ENCODE peak calls at places on chromosomes 1 and 21, in six cellular contexts. One of them, this sample, is unnamed.

GRCh38 chr1:156544592-156545102 is 27.7 kb downstream of the IQGAP3 start:
- DNase-seq in mesenchymal stem cell: no peak
- DNase-seq in IMR-90: no peak
- DNase-seq in neuronal stem cell: no peak
- DNase-seq in H9: no peak
- DNase-seq in H1: no peak
- DNase-seq in this sample: no peak

GRCh38 chr1:201603613-201604232 is 64.8 kb downstream of the NAV1 start:
- DNase-seq in mesenchymal stem cell: peak; percentile 85
- DNase-seq in IMR-90: peak; percentile 82
- DNase-seq in neuronal stem cell: no peak
- DNase-seq in H9: no peak
- DNase-seq in H1: no peak
- DNase-seq in this sample: no peak

GRCh38 chr1:23123528-23123927 is 45.1 kb downstream of the LUZP1 start:
- DNase-seq in mesenchymal stem cell: no peak
- DNase-seq in IMR-90: no peak
- DNase-seq in neuronal stem cell: no peak
- DNase-seq in H9: no peak
- DNase-seq in H1: no peak
- DNase-seq in this sample: no peak

GRCh38 chr21:29547998-29548397 is 249.3 kb downstream of the BACH1 start:
- DNase-seq in mesenchymal stem cell: no peak
- DNase-seq in IMR-90: no peak
- DNase-seq in neuronal stem cell: no peak
- DNase-seq in H9: no peak
- DNase-seq in H1: no peak
- DNase-seq in this sample: no peak

GRCh38 chr21:42063206-42063577 is 7.9 kb upstream of the UMODL1 start:
- DNase-seq in mesenchymal stem cell: no peak
- DNase-seq in IMR-90: no peak
- DNase-seq in neuronal stem cell: no peak
- DNase-seq in H9: no peak
- DNase-seq in H1: no peak
- DNase-seq in this sample: no peak

GRCh38 chr1:17122449-17123194 is 3.4 kb upstream of the PADI2 start:
- DNase-seq in mesenchymal stem cell: peak; percentile 76
- DNase-seq in IMR-90: peak; percentile 81
- DNase-seq in neuronal stem cell: no peak
- DNase-seq in H9: no peak
- DNase-seq in H1: no peak
- DNase-seq in this sample: no peak

GRCh38 chr1:93349231-93350135 is 3.8 kb downstream of the DR1 start:
- DNase-seq in mesenchymal stem cell: peak; percentile 42
- DNase-seq in IMR-90: no peak
- DNase-seq in neuronal stem cell: no peak
- DNase-seq in H9: no peak
- DNase-seq in H1: no peak
- DNase-seq in this sample: peak; percentile 38

GRCh38 chr1:156471496-156472490 is 28.8 kb downstream of the MEF2D start:
- DNase-seq in mesenchymal stem cell: no peak
- DNase-seq in IMR-90: no peak
- DNase-seq in neuronal stem cell: no peak
- DNase-seq in H9: no peak
- DNase-seq in H1: no peak
- DNase-seq in this sample: no peak

GRCh38 chr1:200240655-200241054 is 169.2 kb downstream of the ZNF281 start:
- DNase-seq in mesenchymal stem cell: peak; percentile 78
- DNase-seq in IMR-90: peak; percentile 47
- DNase-seq in neuronal stem cell: no peak
- DNase-seq in H9: no peak
- DNase-seq in H1: no peak
- DNase-seq in this sample: no peak

GRCh38 chr1:39650431-39650830 is 11.0 kb upstream of the HEYL start:
- DNase-seq in mesenchymal stem cell: no peak
- DNase-seq in IMR-90: no peak
- DNase-seq in neuronal stem cell: no peak
- DNase-seq in H9: no peak
- DNase-seq in H1: no peak
- DNase-seq in this sample: no peak

GRCh38 chr1:39695011-39695410 is 3.8 kb upstream of the HPCAL4 start:
- DNase-seq in mesenchymal stem cell: peak; percentile 33
- DNase-seq in IMR-90: peak; percentile 25
- DNase-seq in neuronal stem cell: no peak
- DNase-seq in H9: no peak
- DNase-seq in H1: no peak
- DNase-seq in this sample: no peak

GRCh38 chr1:46673749-46674182 is 2.1 kb downstream of the TEX38 start:
- DNase-seq in mesenchymal stem cell: peak; percentile 66
- DNase-seq in IMR-90: peak; percentile 76
- DNase-seq in neuronal stem cell: no peak
- DNase-seq in H9: no peak
- DNase-seq in H1: no peak
- DNase-seq in this sample: peak; percentile 83

GRCh38 chr1:214552174-214552608 is 789 bp upstream of the PTPN14 start:
- DNase-seq in mesenchymal stem cell: peak; percentile 75
- DNase-seq in IMR-90: peak; percentile 64
- DNase-seq in neuronal stem cell: peak; percentile 47
- DNase-seq in H9: peak; percentile 87
- DNase-seq in H1: peak; percentile 67
- DNase-seq in this sample: peak; percentile 98
- H2BK5ac ChIP-seq in mesenchymal stem cell: peak overlapping the region; percentile 98
- H2BK5ac ChIP-seq in IMR-90: peak overlapping the region; percentile 92
- H2BK5ac ChIP-seq in neuronal stem cell: peak overlapping the region; percentile 58
- H2BK5ac ChIP-seq in H9: peak overlapping the region; percentile 98
- H2BK5ac ChIP-seq in H1: peak overlapping the region; percentile 90
- H2BK5ac ChIP-seq in this sample: peak overlapping the region; percentile 100

GRCh38 chr1:160080381-160081100 is 797 bp upstream of the KCNJ9 start:
- DNase-seq in mesenchymal stem cell: no peak
- DNase-seq in IMR-90: no peak
- DNase-seq in neuronal stem cell: no peak
- DNase-seq in H9: no peak
- DNase-seq in H1: no peak
- DNase-seq in this sample: no peak

GRCh38 chr1:160082487-160082886 is 1.1 kb downstream of the KCNJ9 start:
- DNase-seq in mesenchymal stem cell: no peak
- DNase-seq in IMR-90: no peak
- DNase-seq in neuronal stem cell: no peak
- DNase-seq in H9: no peak
- DNase-seq in H1: no peak
- DNase-seq in this sample: no peak

GRCh38 chr1:160079448-160079847 is 1.9 kb upstream of the KCNJ9 start:
- DNase-seq in mesenchymal stem cell: no peak
- DNase-seq in IMR-90: no peak
- DNase-seq in neuronal stem cell: no peak
- DNase-seq in H9: no peak
- DNase-seq in H1: no peak
- DNase-seq in this sample: peak; percentile 53

GRCh38 chr1:160082926-160083325 is 1.6 kb downstream of the KCNJ9 start:
- DNase-seq in mesenchymal stem cell: no peak
- DNase-seq in IMR-90: no peak
- DNase-seq in neuronal stem cell: no peak
- DNase-seq in H9: no peak
- DNase-seq in H1: no peak
- DNase-seq in this sample: no peak

GRCh38 chr1:160081261-160081936 is at the start of gene KCNJ9:
- DNase-seq in mesenchymal stem cell: peak; percentile 20
- DNase-seq in IMR-90: no peak
- DNase-seq in neuronal stem cell: no peak
- DNase-seq in H9: no peak
- DNase-seq in H1: no peak
- DNase-seq in this sample: no peak
- H2AFZ ChIP-seq in mesenchymal stem cell: no peak within 1 kb of the TSS
- H2AFZ ChIP-seq in IMR-90: no peak within 1 kb of the TSS
- H2AFZ ChIP-seq in neuronal stem cell: no peak within 1 kb of the TSS
- H2AFZ ChIP-seq in H9: no peak within 1 kb of the TSS
- H2AFZ ChIP-seq in H1: no peak within 1 kb of the TSS
- H2AFZ ChIP-seq in this sample: no peak within 1 kb of the TSS

GRCh38 chr1:26354972-26355371 is 1.0 kb upstream of the CRYBG2 start:
- DNase-seq in mesenchymal stem cell: no peak
- DNase-seq in IMR-90: no peak
- DNase-seq in neuronal stem cell: no peak
- DNase-seq in H9: peak; percentile 24
- DNase-seq in H1: no peak
- DNase-seq in this sample: no peak

GRCh38 chr1:26352338-26352679 is 1.6 kb downstream of the CRYBG2 start:
- DNase-seq in mesenchymal stem cell: no peak
- DNase-seq in IMR-90: no peak
- DNase-seq in neuronal stem cell: no peak
- DNase-seq in H9: no peak
- DNase-seq in H1: no peak
- DNase-seq in this sample: no peak

GRCh38 chr1:26353976-26354820 is at the start of gene CRYBG2:
- DNase-seq in mesenchymal stem cell: no peak
- DNase-seq in IMR-90: no peak
- DNase-seq in neuronal stem cell: no peak
- DNase-seq in H9: no peak
- DNase-seq in H1: no peak
- DNase-seq in this sample: peak; percentile 88

GRCh38 chr1:26351591-26352337 is 2.2 kb downstream of the CRYBG2 start:
- DNase-seq in mesenchymal stem cell: peak; percentile 28
- DNase-seq in IMR-90: peak; percentile 65
- DNase-seq in neuronal stem cell: peak; percentile 49
- DNase-seq in H9: peak; percentile 29
- DNase-seq in H1: no peak
- DNase-seq in this sample: peak; percentile 97

DNA sequence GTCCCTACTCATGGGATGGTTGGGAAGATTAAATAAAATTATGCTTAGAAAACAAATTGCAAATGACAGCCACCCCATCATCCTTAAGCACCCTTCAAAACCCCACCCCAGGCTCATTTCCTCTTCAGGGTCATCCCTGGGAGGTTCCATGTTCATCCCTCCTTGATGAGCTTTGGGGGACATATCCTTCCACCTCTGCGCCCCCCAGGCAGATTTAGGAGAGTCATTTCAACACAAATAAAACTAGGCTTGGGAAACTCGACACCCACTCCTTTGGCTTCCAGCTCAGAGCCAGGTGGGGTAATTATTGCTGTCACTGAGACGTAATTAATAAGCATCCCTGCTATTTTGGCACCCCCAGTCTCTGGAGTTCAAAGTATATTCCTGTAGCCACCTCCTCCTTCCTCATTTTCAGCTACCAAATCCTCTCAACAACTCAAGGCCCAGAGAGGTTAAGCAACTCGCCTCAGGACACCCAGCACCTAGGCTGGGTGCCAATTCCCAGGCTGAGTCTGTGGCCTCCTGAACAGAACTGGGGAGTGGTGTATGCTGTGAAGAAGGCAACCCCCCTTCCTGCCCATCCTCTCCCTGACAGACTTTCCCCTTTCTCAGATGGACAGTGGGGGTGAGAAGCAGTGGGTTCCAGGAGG is 595 bp downstream of the CRYBG2 start:
- DNase-seq in mesenchymal stem cell: no peak
- DNase-seq in IMR-90: no peak
- DNase-seq in neuronal stem cell: no peak
- DNase-seq in H9: no peak
- DNase-seq in H1: no peak
- DNase-seq in this sample: no peak
- H2AK5ac ChIP-seq in mesenchymal stem cell: no peak overlapping the region
- H2AK5ac ChIP-seq in IMR-90: no peak overlapping the region
- H2AK5ac ChIP-seq in neuronal stem cell: peak overlapping the region; percentile 61
- H2AK5ac ChIP-seq in H9: no peak overlapping the region
- H2AK5ac ChIP-seq in H1: no peak overlapping the region
- H2AK5ac ChIP-seq in this sample: peak overlapping the region; percentile 99

GRCh38 chr1:149888999-149889289 is 10.4 kb upstream of the BOLA1 start:
- DNase-seq in mesenchymal stem cell: no peak
- DNase-seq in IMR-90: peak; percentile 52
- DNase-seq in neuronal stem cell: no peak
- DNase-seq in H9: no peak
- DNase-seq in H1: no peak
- DNase-seq in this sample: peak; percentile 52
- H2BK5ac ChIP-seq in mesenchymal stem cell: no peak overlapping the region
- H2BK5ac ChIP-seq in IMR-90: peak overlapping the region; percentile 92
- H2BK5ac ChIP-seq in neuronal stem cell: no peak overlapping the region
- H2BK5ac ChIP-seq in H9: no peak overlapping the region
- H2BK5ac ChIP-seq in H1: peak overlapping the region; percentile 89
- H2BK5ac ChIP-seq in this sample: peak overlapping the region; percentile 64

GRCh38 chr1:190022709-190023108 is 455.0 kb downstream of the BRINP3 start:
- DNase-seq in mesenchymal stem cell: no peak
- DNase-seq in IMR-90: peak; percentile 75
- DNase-seq in neuronal stem cell: no peak
- DNase-seq in H9: no peak
- DNase-seq in H1: no peak
- DNase-seq in this sample: no peak
- H2AFZ ChIP-seq in mesenchymal stem cell: no peak overlapping the region
- H2AFZ ChIP-seq in IMR-90: no peak overlapping the region
- H2AFZ ChIP-seq in neuronal stem cell: no peak overlapping the region
- H2AFZ ChIP-seq in H9: no peak overlapping the region
- H2AFZ ChIP-seq in H1: no peak overlapping the region
- H2AFZ ChIP-seq in this sample: no peak overlapping the region

GRCh38 chr1:53691326-53691725 is 47.6 kb downstream of the GLIS1 start:
- DNase-seq in mesenchymal stem cell: no peak
- DNase-seq in IMR-90: no peak
- DNase-seq in neuronal stem cell: no peak
- DNase-seq in H9: no peak
- DNase-seq in H1: no peak
- DNase-seq in this sample: no peak
- H2AK5ac ChIP-seq in mesenchymal stem cell: no peak overlapping the region
- H2AK5ac ChIP-seq in IMR-90: no peak overlapping the region
- H2AK5ac ChIP-seq in neuronal stem cell: no peak overlapping the region
- H2AK5ac ChIP-seq in H9: no peak overlapping the region
- H2AK5ac ChIP-seq in H1: peak overlapping the region; percentile 53
- H2AK5ac ChIP-seq in this sample: no peak overlapping the region

GRCh38 chr1:229093258-229093540 is 177.7 kb upstream of the RAB4A start:
- DNase-seq in mesenchymal stem cell: no peak
- DNase-seq in IMR-90: no peak
- DNase-seq in neuronal stem cell: no peak
- DNase-seq in H9: no peak
- DNase-seq in H1: no peak
- DNase-seq in this sample: no peak
- H2BK5ac ChIP-seq in mesenchymal stem cell: no peak overlapping the region
- H2BK5ac ChIP-seq in IMR-90: no peak overlapping the region
- H2BK5ac ChIP-seq in neuronal stem cell: no peak overlapping the region
- H2BK5ac ChIP-seq in H9: peak overlapping the region; percentile 11
- H2BK5ac ChIP-seq in H1: peak overlapping the region; percentile 94
- H2BK5ac ChIP-seq in this sample: peak overlapping the region; percentile 90